ENCODE peak calls at places on chromosomes 12 and 14, in four cellular contexts. One of them, this sample, is unnamed.

GRCh38 chr12:79023784-79024183 is 159.2 kb downstream of the SYT1 start:
- DNase-seq in GM19239: no peak
- DNase-seq in foreskin fibroblast: no peak
- DNase-seq in T-helper 2 cell: no peak
- DNase-seq in this sample: no peak

GRCh38 chr12:21602774-21603173 is 1.9 kb downstream of the GYS2 start:
- DNase-seq in GM19239: no peak
- DNase-seq in foreskin fibroblast: no peak
- DNase-seq in T-helper 2 cell: no peak
- DNase-seq in this sample: no peak

GRCh38 chr12:126480396-126480795 is 1415.2 kb downstream of the AACS start:
- DNase-seq in foreskin fibroblast: no peak
- DNase-seq in GM19239: no peak
- DNase-seq in T-helper 2 cell: no peak
- DNase-seq in this sample: no peak

GRCh38 chr12:9702239-9702638 is 30.7 kb downstream of the CLECL1 start:
- DNase-seq in GM19239: no peak
- DNase-seq in foreskin fibroblast: no peak
- DNase-seq in T-helper 2 cell: no peak
- DNase-seq in this sample: no peak

GRCh38 chr14:67738740-67739504 is 37.2 kb downstream of the RDH12 start:
- DNase-seq in GM19239: no peak
- DNase-seq in foreskin fibroblast: peak
- DNase-seq in T-helper 2 cell: no peak
- DNase-seq in this sample: peak

GRCh38 chr14:85024931-85025330 is 505.0 kb upstream of the FLRT2 start:
- DNase-seq in T-helper 2 cell: no peak
- DNase-seq in GM19239: no peak
- DNase-seq in foreskin fibroblast: peak
- DNase-seq in this sample: peak

GRCh38 chr14:100416921-100417451 is 93.8 kb downstream of the SLC25A47 start:
- DNase-seq in GM19239: no peak
- DNase-seq in foreskin fibroblast: peak
- DNase-seq in T-helper 2 cell: no peak
- DNase-seq in this sample: no peak

GRCh38 chr12:98973395-98973794 is 328.3 kb downstream of the APAF1 start:
- DNase-seq in T-helper 2 cell: no peak
- DNase-seq in GM19239: no peak
- DNase-seq in foreskin fibroblast: peak
- DNase-seq in this sample: peak

GRCh38 chr12:130573235-130573634 is 142.9 kb downstream of the RIMBP2 start:
- DNase-seq in GM19239: no peak
- DNase-seq in foreskin fibroblast: no peak
- DNase-seq in T-helper 2 cell: no peak
- DNase-seq in this sample: no peak

GRCh38 chr12:119735079-119735478 is 67.1 kb downstream of the PRKAB1 start:
- DNase-seq in T-helper 2 cell: no peak
- DNase-seq in GM19239: no peak
- DNase-seq in foreskin fibroblast: no peak
- DNase-seq in this sample: no peak

GRCh38 chr12:111078731-111079130 is 158.4 kb upstream of the MYL2 start:
- DNase-seq in T-helper 2 cell: no peak
- DNase-seq in foreskin fibroblast: no peak
- DNase-seq in GM19239: no peak
- DNase-seq in this sample: no peak

GRCh38 chr14:64634558-64634957 is 69.7 kb upstream of the PLEKHG3 start:
- DNase-seq in T-helper 2 cell: no peak
- DNase-seq in foreskin fibroblast: no peak
- DNase-seq in GM19239: no peak
- DNase-seq in this sample: no peak

GRCh38 chr12:75568387-75568786 is 57.0 kb upstream of the KRR1 start:
- DNase-seq in T-helper 2 cell: no peak
- DNase-seq in GM19239: no peak
- DNase-seq in foreskin fibroblast: peak
- DNase-seq in this sample: no peak

GRCh38 chr12:95216704-95217376 is 427 bp downstream of the FGD6 start:
- DNase-seq in GM19239: no peak
- DNase-seq in foreskin fibroblast: no peak
- DNase-seq in T-helper 2 cell: no peak
- DNase-seq in this sample: no peak

GRCh38 chr14:21543426-21544350 is 17.5 kb upstream of the SALL2 start:
- DNase-seq in foreskin fibroblast: no peak
- DNase-seq in T-helper 2 cell: no peak
- DNase-seq in GM19239: no peak
- DNase-seq in this sample: no peak

GRCh38 chr14:54253195-54253947 is 143.4 kb upstream of the CDKN3 start:
- DNase-seq in foreskin fibroblast: peak
- DNase-seq in T-helper 2 cell: no peak
- DNase-seq in GM19239: no peak
- DNase-seq in this sample: no peak

GRCh38 chr14:72558721-72559120 is 335.2 kb downstream of the DPF3 start:
- DNase-seq in GM19239: no peak
- DNase-seq in T-helper 2 cell: no peak
- DNase-seq in foreskin fibroblast: peak
- DNase-seq in this sample: no peak

GRCh38 chr12:15558915-15559528 is 230.2 kb downstream of the EPS8 start:
- DNase-seq in foreskin fibroblast: peak
- DNase-seq in GM19239: no peak
- DNase-seq in T-helper 2 cell: no peak
- DNase-seq in this sample: peak

GRCh38 chr14:57732886-57733285 is 133.0 kb downstream of the SLC35F4 start:
- DNase-seq in foreskin fibroblast: peak
- DNase-seq in T-helper 2 cell: no peak
- DNase-seq in GM19239: no peak
- DNase-seq in this sample: peak

GRCh38 chr14:68976160-68977067 is 2.7 kb downstream of the ACTN1 start:
- DNase-seq in GM19239: no peak
- DNase-seq in T-helper 2 cell: no peak
- DNase-seq in foreskin fibroblast: peak
- DNase-seq in this sample: peak

GRCh38 chr14:102419276-102419675 is 56.5 kb downstream of the TECPR2 start:
- DNase-seq in foreskin fibroblast: no peak
- DNase-seq in GM19239: no peak
- DNase-seq in T-helper 2 cell: no peak
- DNase-seq in this sample: no peak

GRCh38 chr12:26608706-26609105 is 224.3 kb downstream of the ITPR2 start:
- DNase-seq in GM19239: no peak
- DNase-seq in T-helper 2 cell: no peak
- DNase-seq in foreskin fibroblast: peak
- DNase-seq in this sample: no peak

GRCh38 chr12:19744760-19745218 is 305.5 kb downstream of the AEBP2 start:
- DNase-seq in foreskin fibroblast: peak
- DNase-seq in GM19239: no peak
- DNase-seq in T-helper 2 cell: no peak
- DNase-seq in this sample: peak

GRCh38 chr14:73973497-73973896 is 23.4 kb downstream of the COQ6 start:
- DNase-seq in foreskin fibroblast: no peak
- DNase-seq in T-helper 2 cell: no peak
- DNase-seq in GM19239: no peak
- DNase-seq in this sample: no peak

GRCh38 chr14:102421366-102422057 is 58.8 kb downstream of the TECPR2 start:
- DNase-seq in GM19239: no peak
- DNase-seq in T-helper 2 cell: no peak
- DNase-seq in foreskin fibroblast: no peak
- DNase-seq in this sample: no peak

GRCh38 chr14:81366884-81367283 is 33.2 kb downstream of the STON2 start:
- DNase-seq in T-helper 2 cell: no peak
- DNase-seq in GM19239: no peak
- DNase-seq in foreskin fibroblast: no peak
- DNase-seq in this sample: no peak

GRCh38 chr14:51168220-51168613 is 71.8 kb upstream of the TMX1 start:
- DNase-seq in GM19239: no peak
- DNase-seq in T-helper 2 cell: no peak
- DNase-seq in foreskin fibroblast: no peak
- DNase-seq in this sample: no peak

GRCh38 chr12:124792961-124793441 is 70.7 kb downstream of the SCARB1 start:
- DNase-seq in GM19239: no peak
- DNase-seq in foreskin fibroblast: no peak
- DNase-seq in T-helper 2 cell: no peak
- DNase-seq in this sample: no peak

GRCh38 chr14:22168092-22168955 is 420.7 kb downstream of the DAD1 start:
- DNase-seq in foreskin fibroblast: no peak
- DNase-seq in GM19239: no peak
- DNase-seq in T-helper 2 cell: no peak
- DNase-seq in this sample: no peak

GRCh38 chr14:56412453-56413434 is 166.9 kb upstream of the TMEM260 start:
- DNase-seq in T-helper 2 cell: no peak
- DNase-seq in GM19239: no peak
- DNase-seq in foreskin fibroblast: peak
- DNase-seq in this sample: no peak

GRCh38 chr14:95197498-95198010 is 40.2 kb upstream of the DICER1 start:
- DNase-seq in T-helper 2 cell: no peak
- DNase-seq in GM19239: no peak
- DNase-seq in foreskin fibroblast: no peak
- DNase-seq in this sample: no peak

GRCh38 chr12:68613209-68613904 is 2.7 kb downstream of the RAP1B start:
- DNase-seq in T-helper 2 cell: peak
- DNase-seq in GM19239: no peak
- DNase-seq in foreskin fibroblast: no peak
- DNase-seq in this sample: no peak

GRCh38 chr14:69287096-69287991 is 27.4 kb downstream of the GALNT16 start:
- DNase-seq in foreskin fibroblast: no peak
- DNase-seq in GM19239: no peak
- DNase-seq in T-helper 2 cell: no peak
- DNase-seq in this sample: no peak